ENCODE peak calls at places on chromosomes 5 and 9, in four cellular contexts. One of them, this sample, is unnamed.

GRCh38 chr5:132767150-132767549 is 9.9 kb downstream of the SEPTIN8 start:
- DNase-seq in heart right ventricle: no peak
- DNase-seq in GM10248: no peak
- DNase-seq in NCI-H1417 treated with DMSO at 0.1 percent for 48 hours: no peak
- DNase-seq in this sample: no peak

GRCh38 chr5:33282157-33282556 is 158.6 kb upstream of the TARS1 start:
- DNase-seq in heart right ventricle: no peak
- DNase-seq in GM10248: no peak
- DNase-seq in NCI-H1417 treated with DMSO at 0.1 percent for 48 hours: no peak
- DNase-seq in this sample: no peak

GRCh38 chr5:139960723-139961383 is 82.2 kb downstream of the NRG2 start:
- DNase-seq in heart right ventricle: no peak
- DNase-seq in GM10248: no peak
- DNase-seq in NCI-H1417 treated with DMSO at 0.1 percent for 48 hours: no peak
- DNase-seq in this sample: no peak

GRCh38 chr9:4152876-4153275 is 147.0 kb downstream of the GLIS3 start:
- DNase-seq in heart right ventricle: no peak
- DNase-seq in GM10248: no peak
- DNase-seq in NCI-H1417 treated with DMSO at 0.1 percent for 48 hours: no peak
- DNase-seq in this sample: no peak

GRCh38 chr9:1871486-1872181 is 143.5 kb upstream of the SMARCA2 start:
- DNase-seq in heart right ventricle: no peak
- DNase-seq in GM10248: no peak
- DNase-seq in NCI-H1417 treated with DMSO at 0.1 percent for 48 hours: no peak
- DNase-seq in this sample: no peak

GRCh38 chr9:81685763-81686613 is 3.4 kb downstream of the TLE1 start:
- DNase-seq in heart right ventricle: no peak
- DNase-seq in GM10248: no peak
- DNase-seq in NCI-H1417 treated with DMSO at 0.1 percent for 48 hours: no peak
- DNase-seq in this sample: no peak

GRCh38 chr9:127837346-127837745 is 17.1 kb downstream of the ENG start:
- DNase-seq in heart right ventricle: no peak
- DNase-seq in GM10248: no peak
- DNase-seq in NCI-H1417 treated with DMSO at 0.1 percent for 48 hours: no peak
- DNase-seq in this sample: no peak

GRCh38 chr5:1983919-1984695 is 101.4 kb upstream of the IRX4 start:
- DNase-seq in heart right ventricle: no peak
- DNase-seq in GM10248: no peak
- DNase-seq in NCI-H1417 treated with DMSO at 0.1 percent for 48 hours: no peak
- DNase-seq in this sample: no peak

GRCh38 chr5:90135979-90136378 is 273.6 kb downstream of the CETN3 start:
- DNase-seq in heart right ventricle: no peak
- DNase-seq in GM10248: no peak
- DNase-seq in NCI-H1417 treated with DMSO at 0.1 percent for 48 hours: no peak
- DNase-seq in this sample: no peak

GRCh38 chr5:73444499-73445432 is 3.8 kb downstream of the FOXD1 start:
- DNase-seq in heart right ventricle: no peak
- DNase-seq in GM10248: no peak
- DNase-seq in NCI-H1417 treated with DMSO at 0.1 percent for 48 hours: no peak
- DNase-seq in this sample: no peak

GRCh38 chr5:71891856-71892255 is 172.8 kb downstream of the CARTPT start:
- DNase-seq in heart right ventricle: peak
- DNase-seq in GM10248: no peak
- DNase-seq in NCI-H1417 treated with DMSO at 0.1 percent for 48 hours: no peak
- DNase-seq in this sample: no peak

GRCh38 chr9:114487607-114488300 is 17.5 kb downstream of the WHRN start:
- DNase-seq in heart right ventricle: no peak
- DNase-seq in GM10248: peak
- DNase-seq in NCI-H1417 treated with DMSO at 0.1 percent for 48 hours: peak
- DNase-seq in this sample: peak

GRCh38 chr9:108580021-108580439 is 275.8 kb downstream of the ACTL7B start:
- DNase-seq in heart right ventricle: no peak
- DNase-seq in GM10248: no peak
- DNase-seq in NCI-H1417 treated with DMSO at 0.1 percent for 48 hours: no peak
- DNase-seq in this sample: no peak

GRCh38 chr9:21710792-21711191 is 91.6 kb upstream of the MTAP start:
- DNase-seq in heart right ventricle: no peak
- DNase-seq in GM10248: no peak
- DNase-seq in NCI-H1417 treated with DMSO at 0.1 percent for 48 hours: no peak
- DNase-seq in this sample: no peak

GRCh38 chr9:93679536-93680444 is 103.4 kb downstream of the PHF2 start:
- DNase-seq in heart right ventricle: no peak
- DNase-seq in GM10248: no peak
- DNase-seq in NCI-H1417 treated with DMSO at 0.1 percent for 48 hours: no peak
- DNase-seq in this sample: peak

GRCh38 chr5:32769711-32770110 is 58.6 kb downstream of the NPR3 start:
- DNase-seq in heart right ventricle: no peak
- DNase-seq in GM10248: no peak
- DNase-seq in NCI-H1417 treated with DMSO at 0.1 percent for 48 hours: no peak
- DNase-seq in this sample: no peak

GRCh38 chr5:159002201-159002600 is 97.5 kb downstream of the EBF1 start:
- DNase-seq in heart right ventricle: no peak
- DNase-seq in GM10248: no peak
- DNase-seq in NCI-H1417 treated with DMSO at 0.1 percent for 48 hours: no peak
- DNase-seq in this sample: no peak

GRCh38 chr9:16030513-16031185 is 477.8 kb downstream of the CCDC171 start:
- DNase-seq in heart right ventricle: no peak
- DNase-seq in GM10248: peak
- DNase-seq in NCI-H1417 treated with DMSO at 0.1 percent for 48 hours: no peak
- DNase-seq in this sample: no peak

GRCh38 chr5:219492-219891 is 1.4 kb downstream of the SDHA start:
- DNase-seq in heart right ventricle: no peak
- DNase-seq in GM10248: no peak
- DNase-seq in NCI-H1417 treated with DMSO at 0.1 percent for 48 hours: no peak
- DNase-seq in this sample: no peak

GRCh38 chr5:83632874-83633273 is 87.8 kb downstream of the HAPLN1 start:
- DNase-seq in heart right ventricle: no peak
- DNase-seq in GM10248: no peak
- DNase-seq in NCI-H1417 treated with DMSO at 0.1 percent for 48 hours: no peak
- DNase-seq in this sample: no peak

GRCh38 chr5:32173394-32174010 is 617 bp downstream of the GOLPH3 start:
- DNase-seq in heart right ventricle: peak
- DNase-seq in GM10248: peak
- DNase-seq in NCI-H1417 treated with DMSO at 0.1 percent for 48 hours: peak
- DNase-seq in this sample: peak

GRCh38 chr9:2336055-2336454 is 285.5 kb upstream of the VLDLR start:
- DNase-seq in heart right ventricle: no peak
- DNase-seq in GM10248: no peak
- DNase-seq in NCI-H1417 treated with DMSO at 0.1 percent for 48 hours: no peak
- DNase-seq in this sample: no peak

GRCh38 chr5:67268233-67269011 is 71.8 kb upstream of the CD180 start:
- DNase-seq in heart right ventricle: peak
- DNase-seq in GM10248: no peak
- DNase-seq in NCI-H1417 treated with DMSO at 0.1 percent for 48 hours: no peak
- DNase-seq in this sample: peak

GRCh38 chr5:34930527-34930844 is 1.1 kb downstream of the DNAJC21 start:
- DNase-seq in heart right ventricle: no peak
- DNase-seq in GM10248: no peak
- DNase-seq in NCI-H1417 treated with DMSO at 0.1 percent for 48 hours: no peak
- DNase-seq in this sample: no peak

GRCh38 chr5:142753114-142753764 is 16.9 kb upstream of the ARHGAP26 start:
- DNase-seq in heart right ventricle: peak
- DNase-seq in GM10248: no peak
- DNase-seq in NCI-H1417 treated with DMSO at 0.1 percent for 48 hours: no peak
- DNase-seq in this sample: peak

GRCh38 chr9:128845186-128845931 is 15.8 kb upstream of the SPOUT1 start:
- DNase-seq in heart right ventricle: no peak
- DNase-seq in GM10248: no peak
- DNase-seq in NCI-H1417 treated with DMSO at 0.1 percent for 48 hours: no peak
- DNase-seq in this sample: peak

GRCh38 chr9:136667940-136668760 is 5.4 kb downstream of the EGFL7 start:
- DNase-seq in heart right ventricle: no peak
- DNase-seq in GM10248: no peak
- DNase-seq in NCI-H1417 treated with DMSO at 0.1 percent for 48 hours: no peak
- DNase-seq in this sample: no peak

GRCh38 chr5:108858959-108859358 is 111.3 kb downstream of the FER start:
- DNase-seq in heart right ventricle: no peak
- DNase-seq in GM10248: peak
- DNase-seq in NCI-H1417 treated with DMSO at 0.1 percent for 48 hours: no peak
- DNase-seq in this sample: no peak

GRCh38 chr9:90642570-90643539 is at the start of gene DIRAS2:
- DNase-seq in heart right ventricle: peak
- DNase-seq in GM10248: peak
- DNase-seq in NCI-H1417 treated with DMSO at 0.1 percent for 48 hours: peak
- DNase-seq in this sample: no peak

GRCh38 chr5:104355350-104355749 is 792.8 kb upstream of the NUDT12 start:
- DNase-seq in heart right ventricle: no peak
- DNase-seq in GM10248: no peak
- DNase-seq in NCI-H1417 treated with DMSO at 0.1 percent for 48 hours: no peak
- DNase-seq in this sample: no peak